ENCODE peak calls at places on chromosome 14, in nine cellular contexts. L is Panc1, O is endodermal cell, X is aorta, D is tibial artery, F is K562, R is upper lobe of right lung, E is GM23248, V is lung. M is an unnamed sample.

GRCh38 chr14:63642656-63643382 is 1.1 kb upstream of the WDR89 start:
- DNase-seq in F (peak; percentile 20), X (no peak), R (no peak), O (no peak), V (no peak), D (no peak), E (no peak), L (no peak), M (no peak)

GRCh38 chr14:73295198-73295796 is 58.0 kb downstream of the PAPLN start:
- DNase-seq in F (peak; percentile 32), L (no peak), R (no peak), X (no peak), O (no peak), E (peak; percentile 72), D (no peak), V (no peak), M (peak; percentile 83)

GRCh38 chr14:67574156-67574555 is 25.9 kb downstream of the PIGH start:
- DNase-seq in R (peak; percentile 56), D (peak; percentile 60), X (no peak), L (no peak), F (no peak), V (no peak), O (no peak), E (no peak), M (no peak)

GRCh38 chr14:85714046-85714445 is 184.1 kb downstream of the FLRT2 start:
- DNase-seq in O (no peak), R (no peak), V (no peak), D (no peak), L (no peak), F (no peak), E (no peak), X (no peak), M (no peak)

GRCh38 chr14:58501214-58501816 is 73.8 kb downstream of the KIAA0586 start:
- DNase-seq in E (peak; percentile 79), O (no peak), X (no peak), L (peak; percentile 45), F (peak; percentile 49), R (no peak), V (no peak), D (no peak), M (peak; percentile 81)

GRCh38 chr14:61609143-61609851 is 86.0 kb upstream of the HIF1A start:
- DNase-seq in R (no peak), F (no peak), L (no peak), O (peak; percentile 79), V (no peak), E (peak; percentile 89), D (no peak), X (no peak), M (peak; percentile 84)

GRCh38 chr14:38145142-38145541 is 62.6 kb upstream of the SSTR1 start:
- DNase-seq in O (no peak), V (no peak), X (no peak), L (no peak), E (no peak), R (no peak), F (no peak), D (no peak), M (no peak)

GRCh38 chr14:73358187-73358586 is 100.2 kb downstream of the NUMB start:
- DNase-seq in R (no peak), L (no peak), O (no peak), V (no peak), E (no peak), D (no peak), X (no peak), F (no peak), M (peak; percentile 44)

GRCh38 chr14:64645220-64645891 is 58.9 kb upstream of the PLEKHG3 start:
- DNase-seq in V (no peak), X (no peak), F (no peak), L (no peak), E (peak; percentile 98), D (no peak), R (no peak), O (peak; percentile 87), M (peak; percentile 97)

GRCh38 chr14:23538785-23539184 is 12.8 kb downstream of the ZFHX2 start:
- DNase-seq in F (no peak), O (peak; percentile 78), R (no peak), X (no peak), V (no peak), E (peak; percentile 65), D (no peak), L (no peak), M (peak; percentile 79)

DNA sequence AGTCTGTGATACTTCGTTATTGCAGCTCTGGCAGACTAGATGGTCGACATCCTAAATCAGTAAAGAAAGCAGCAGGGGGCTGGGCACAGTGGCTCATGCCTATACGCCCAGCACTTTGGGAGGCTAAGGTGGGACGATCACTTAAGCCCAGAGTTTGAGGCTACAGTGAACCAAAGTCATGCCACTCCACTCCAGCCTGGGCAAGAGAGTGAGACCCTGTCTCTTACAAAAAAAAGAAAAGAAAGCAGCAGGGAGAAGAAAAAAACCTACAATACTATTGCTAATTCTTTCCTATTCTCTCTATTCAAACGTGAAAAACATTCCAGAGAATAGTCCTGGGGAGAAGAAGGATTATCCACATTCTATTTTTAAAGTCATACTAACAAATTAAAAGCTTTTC is 79.5 kb downstream of the DCAF5 start:
- DNase-seq in R (no peak), F (no peak), L (no peak), V (no peak), E (no peak), O (no peak), D (no peak), X (no peak), M (no peak)
- H3K36me3 ChIP-seq in R (peaks cover 35% of the 10 kb centered on the region), F (peaks cover 12% of the 10 kb centered on the region), L (peaks cover 2% of the 10 kb centered on the region), V (peaks cover 6% of the 10 kb centered on the region), E (no peaks in the 10 kb centered on the region), O (peaks cover 83% of the 10 kb centered on the region), D (peaks cover 14% of the 10 kb centered on the region), X (no peaks in the 10 kb centered on the region), M (no peaks in the 10 kb centered on the region)

GRCh38 chr14:96062506-96062905 is 23.3 kb downstream of the C14orf132 start:
- DNase-seq in D (peak; percentile 1), V (no peak), F (no peak), R (no peak), O (peak; percentile 24), L (no peak), E (no peak), X (no peak), M (no peak)
- H3K36me3 ChIP-seq in D (no peaks in the 10 kb centered on the region), V (peaks cover 3% of the 10 kb centered on the region), F (no peaks in the 10 kb centered on the region), R (no peaks in the 10 kb centered on the region), O (no peaks in the 10 kb centered on the region), L (no peaks in the 10 kb centered on the region), E (no peaks in the 10 kb centered on the region), X (no peaks in the 10 kb centered on the region), M (no peaks in the 10 kb centered on the region)

DNA sequence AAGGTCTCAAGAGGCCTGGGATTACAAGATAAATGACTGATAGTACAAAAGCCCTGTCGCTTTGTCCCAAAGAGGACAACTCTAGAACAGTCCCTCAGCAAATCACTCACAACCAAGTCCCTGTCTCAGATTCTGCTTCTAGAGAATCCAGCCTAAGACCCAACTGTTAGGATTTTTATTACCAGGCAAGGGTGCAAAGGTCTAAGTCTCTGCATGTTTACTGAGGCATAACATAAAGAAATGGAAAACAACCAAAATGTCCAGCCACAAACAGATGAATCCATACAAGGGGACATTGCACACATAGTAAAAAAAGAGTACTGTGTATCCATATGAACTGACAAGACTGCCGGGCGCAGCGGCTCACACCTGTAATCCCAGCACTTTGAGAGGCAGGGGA is 104.1 kb downstream of the FOXN3 start:
- DNase-seq in R (no peak), F (no peak), O (no peak), L (no peak), D (no peak), V (no peak), E (no peak), X (no peak), M (no peak)
- H3K36me3 ChIP-seq in R (no peaks in the 10 kb centered on the region), F (no peaks in the 10 kb centered on the region), O (no peaks in the 10 kb centered on the region), L (no peaks in the 10 kb centered on the region), D (no peaks in the 10 kb centered on the region), V (peaks cover 1% of the 10 kb centered on the region), E (no peaks in the 10 kb centered on the region), X (no peaks in the 10 kb centered on the region), M (no peaks in the 10 kb centered on the region)

DNA sequence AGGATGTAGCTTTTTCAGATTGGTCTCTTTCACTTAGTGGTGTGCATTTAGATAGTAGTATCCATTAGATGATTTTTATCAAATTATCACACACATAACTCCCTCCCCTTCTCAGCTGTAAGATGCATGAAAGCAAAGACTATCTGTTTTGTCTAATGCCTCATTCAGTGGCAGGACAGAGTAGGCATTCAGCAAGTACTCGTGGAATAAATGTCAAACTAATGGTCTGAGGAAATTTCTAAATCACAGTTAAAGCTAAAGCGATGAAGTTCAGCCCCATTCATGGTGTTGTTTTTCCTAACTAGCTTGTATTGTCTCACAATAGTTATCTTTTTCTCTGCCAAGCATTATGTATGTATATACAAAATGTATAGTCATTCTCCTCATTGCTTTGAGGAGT is 16.1 kb downstream of the CCNK start:
- DNase-seq in F (no peak), X (no peak), O (no peak), V (no peak), R (no peak), E (no peak), L (no peak), D (no peak), M (no peak)
- H3K36me3 ChIP-seq in F (peaks cover 86% of the 10 kb centered on the region), X (peaks cover 19% of the 10 kb centered on the region), O (peaks cover 92% of the 10 kb centered on the region), V (peaks cover 35% of the 10 kb centered on the region), R (peaks cover 92% of the 10 kb centered on the region), E (peaks cover 67% of the 10 kb centered on the region), L (peaks cover 23% of the 10 kb centered on the region), D (peaks cover 69% of the 10 kb centered on the region), M (peaks cover 57% of the 10 kb centered on the region)

GRCh38 chr14:99435327-99435726 is 45.3 kb downstream of the SETD3 start:
- DNase-seq in D (no peak), V (no peak), X (no peak), R (no peak), E (no peak), O (no peak), L (no peak), F (no peak), M (no peak)
- H3K36me3 ChIP-seq in D (peaks cover 25% of the 10 kb centered on the region), V (peaks cover 15% of the 10 kb centered on the region), X (peaks cover 4% of the 10 kb centered on the region), R (peaks cover 27% of the 10 kb centered on the region), E (no peaks in the 10 kb centered on the region), O (peaks cover 60% of the 10 kb centered on the region), L (no peaks in the 10 kb centered on the region), F (peaks cover 22% of the 10 kb centered on the region), M (no peaks in the 10 kb centered on the region)